ENCODE peak calls at places on chromosomes 3 and 15, in nine cellular contexts. One of them, this sample, is unnamed.
A peak's percentile ranks its signal among the peaks of the same experiment; 100 is the strongest.

GRCh38 chr3:117547956-117548550 is 838.5 kb downstream of the TUSC7 start:
- DNase-seq in AG08395: peak; percentile 72
- DNase-seq in DMS153: no peak
- DNase-seq in NCI-H1694 treated with DMSO at 0.1 percent for 48 hours: no peak
- DNase-seq in effector memory CD8-positive, alpha-beta T cell: no peak
- DNase-seq in ascending aorta: no peak
- DNase-seq in heart right ventricle: no peak
- DNase-seq in RWPE1: peak; percentile 67
- DNase-seq in GOT3: no peak
- DNase-seq in this sample: no peak

GRCh38 chr3:48398701-48399386 is 26.8 kb downstream of the FBXW12 start:
- DNase-seq in AG08395: no peak
- DNase-seq in DMS153: no peak
- DNase-seq in NCI-H1694 treated with DMSO at 0.1 percent for 48 hours: no peak
- DNase-seq in effector memory CD8-positive, alpha-beta T cell: no peak
- DNase-seq in ascending aorta: no peak
- DNase-seq in heart right ventricle: no peak
- DNase-seq in RWPE1: no peak
- DNase-seq in GOT3: no peak
- DNase-seq in this sample: no peak

GRCh38 chr15:59339252-59339672 is 33.4 kb downstream of the MYO1E start:
- DNase-seq in AG08395: peak; percentile 31
- DNase-seq in DMS153: no peak
- DNase-seq in NCI-H1694 treated with DMSO at 0.1 percent for 48 hours: no peak
- DNase-seq in effector memory CD8-positive, alpha-beta T cell: no peak
- DNase-seq in ascending aorta: no peak
- DNase-seq in heart right ventricle: no peak
- DNase-seq in RWPE1: peak; percentile 96
- DNase-seq in GOT3: no peak
- DNase-seq in this sample: no peak

GRCh38 chr3:15097889-15098288 is 1.1 kb downstream of the RBSN start:
- DNase-seq in AG08395: no peak
- DNase-seq in DMS153: no peak
- DNase-seq in NCI-H1694 treated with DMSO at 0.1 percent for 48 hours: no peak
- DNase-seq in effector memory CD8-positive, alpha-beta T cell: peak; percentile 38
- DNase-seq in ascending aorta: no peak
- DNase-seq in heart right ventricle: no peak
- DNase-seq in RWPE1: no peak
- DNase-seq in GOT3: no peak
- DNase-seq in this sample: no peak

GRCh38 chr15:101108458-101108775 is 143.4 kb downstream of the CHSY1 start:
- DNase-seq in AG08395: no peak
- DNase-seq in DMS153: no peak
- DNase-seq in NCI-H1694 treated with DMSO at 0.1 percent for 48 hours: no peak
- DNase-seq in effector memory CD8-positive, alpha-beta T cell: no peak
- DNase-seq in ascending aorta: no peak
- DNase-seq in heart right ventricle: no peak
- DNase-seq in RWPE1: no peak
- DNase-seq in GOT3: no peak
- DNase-seq in this sample: no peak

GRCh38 chr3:38397320-38397719 is 50.7 kb downstream of the XYLB start:
- DNase-seq in AG08395: peak; percentile 46
- DNase-seq in DMS153: no peak
- DNase-seq in NCI-H1694 treated with DMSO at 0.1 percent for 48 hours: no peak
- DNase-seq in effector memory CD8-positive, alpha-beta T cell: no peak
- DNase-seq in ascending aorta: no peak
- DNase-seq in heart right ventricle: peak; percentile 21
- DNase-seq in RWPE1: peak; percentile 21
- DNase-seq in GOT3: no peak
- DNase-seq in this sample: peak; percentile 18

GRCh38 chr3:45043715-45044299 is 17.7 kb downstream of the CLEC3B start:
- DNase-seq in AG08395: peak; percentile 86
- DNase-seq in DMS153: no peak
- DNase-seq in NCI-H1694 treated with DMSO at 0.1 percent for 48 hours: no peak
- DNase-seq in effector memory CD8-positive, alpha-beta T cell: no peak
- DNase-seq in ascending aorta: no peak
- DNase-seq in heart right ventricle: no peak
- DNase-seq in RWPE1: peak; percentile 59
- DNase-seq in GOT3: no peak
- DNase-seq in this sample: peak; percentile 63

GRCh38 chr15:78050851-78051250 is 26.7 kb downstream of the TBC1D2B start:
- DNase-seq in AG08395: no peak
- DNase-seq in DMS153: no peak
- DNase-seq in NCI-H1694 treated with DMSO at 0.1 percent for 48 hours: no peak
- DNase-seq in effector memory CD8-positive, alpha-beta T cell: no peak
- DNase-seq in ascending aorta: no peak
- DNase-seq in heart right ventricle: no peak
- DNase-seq in RWPE1: no peak
- DNase-seq in GOT3: no peak
- DNase-seq in this sample: no peak

GRCh38 chr3:15929944-15930571 is 132.3 kb upstream of the ANKRD28 start:
- DNase-seq in AG08395: no peak
- DNase-seq in DMS153: no peak
- DNase-seq in NCI-H1694 treated with DMSO at 0.1 percent for 48 hours: no peak
- DNase-seq in effector memory CD8-positive, alpha-beta T cell: no peak
- DNase-seq in ascending aorta: no peak
- DNase-seq in heart right ventricle: no peak
- DNase-seq in RWPE1: no peak
- DNase-seq in GOT3: no peak
- DNase-seq in this sample: no peak

GRCh38 chr3:14147617-14148016 is 22.8 kb downstream of the TMEM43 start:
- DNase-seq in AG08395: no peak
- DNase-seq in DMS153: no peak
- DNase-seq in NCI-H1694 treated with DMSO at 0.1 percent for 48 hours: no peak
- DNase-seq in effector memory CD8-positive, alpha-beta T cell: no peak
- DNase-seq in ascending aorta: peak; percentile 55
- DNase-seq in heart right ventricle: no peak
- DNase-seq in RWPE1: no peak
- DNase-seq in GOT3: no peak
- DNase-seq in this sample: no peak

GRCh38 chr3:196159952-196160804 is 51.0 kb downstream of the ZDHHC19 start:
- DNase-seq in AG08395: peak; percentile 73
- DNase-seq in DMS153: peak; percentile 28
- DNase-seq in NCI-H1694 treated with DMSO at 0.1 percent for 48 hours: no peak
- DNase-seq in effector memory CD8-positive, alpha-beta T cell: no peak
- DNase-seq in ascending aorta: no peak
- DNase-seq in heart right ventricle: no peak
- DNase-seq in RWPE1: peak; percentile 43
- DNase-seq in GOT3: peak; percentile 23
- DNase-seq in this sample: no peak

GRCh38 chr3:69250014-69250413 is 127.6 kb upstream of the LMOD3 start:
- DNase-seq in AG08395: peak; percentile 26
- DNase-seq in DMS153: peak; percentile 29
- DNase-seq in NCI-H1694 treated with DMSO at 0.1 percent for 48 hours: no peak
- DNase-seq in effector memory CD8-positive, alpha-beta T cell: peak; percentile 59
- DNase-seq in ascending aorta: no peak
- DNase-seq in heart right ventricle: peak; percentile 32
- DNase-seq in RWPE1: no peak
- DNase-seq in GOT3: no peak
- DNase-seq in this sample: peak; percentile 15

GRCh38 chr3:47854267-47854666 is 51.3 kb downstream of the DHX30 start:
- DNase-seq in AG08395: no peak
- DNase-seq in DMS153: no peak
- DNase-seq in NCI-H1694 treated with DMSO at 0.1 percent for 48 hours: no peak
- DNase-seq in effector memory CD8-positive, alpha-beta T cell: no peak
- DNase-seq in ascending aorta: no peak
- DNase-seq in heart right ventricle: no peak
- DNase-seq in RWPE1: no peak
- DNase-seq in GOT3: no peak
- DNase-seq in this sample: no peak

GRCh38 chr3:194148383-194148782 is 12.4 kb downstream of the HES1 start:
- DNase-seq in AG08395: no peak
- DNase-seq in DMS153: no peak
- DNase-seq in NCI-H1694 treated with DMSO at 0.1 percent for 48 hours: no peak
- DNase-seq in effector memory CD8-positive, alpha-beta T cell: no peak
- DNase-seq in ascending aorta: no peak
- DNase-seq in heart right ventricle: no peak
- DNase-seq in RWPE1: no peak
- DNase-seq in GOT3: no peak
- DNase-seq in this sample: no peak

GRCh38 chr3:64859625-64860590 is 172.1 kb upstream of the ADAMTS9 start:
- DNase-seq in AG08395: peak; percentile 35
- DNase-seq in DMS153: no peak
- DNase-seq in NCI-H1694 treated with DMSO at 0.1 percent for 48 hours: no peak
- DNase-seq in effector memory CD8-positive, alpha-beta T cell: no peak
- DNase-seq in ascending aorta: no peak
- DNase-seq in heart right ventricle: no peak
- DNase-seq in RWPE1: no peak
- DNase-seq in GOT3: no peak
- DNase-seq in this sample: peak; percentile 18

GRCh38 chr3:51706788-51707731 is at the start of gene GRM2:
- DNase-seq in AG08395: peak; percentile 92
- DNase-seq in DMS153: peak; percentile 31
- DNase-seq in NCI-H1694 treated with DMSO at 0.1 percent for 48 hours: no peak
- DNase-seq in effector memory CD8-positive, alpha-beta T cell: no peak
- DNase-seq in ascending aorta: peak; percentile 69
- DNase-seq in heart right ventricle: peak; percentile 85
- DNase-seq in RWPE1: peak; percentile 87
- DNase-seq in GOT3: no peak
- DNase-seq in this sample: peak; percentile 50

GRCh38 chr15:61861962-61862361 is 198.3 kb downstream of the VPS13C start:
- DNase-seq in AG08395: no peak
- DNase-seq in DMS153: no peak
- DNase-seq in NCI-H1694 treated with DMSO at 0.1 percent for 48 hours: no peak
- DNase-seq in effector memory CD8-positive, alpha-beta T cell: no peak
- DNase-seq in ascending aorta: no peak
- DNase-seq in heart right ventricle: no peak
- DNase-seq in RWPE1: no peak
- DNase-seq in GOT3: no peak
- DNase-seq in this sample: no peak

GRCh38 chr15:55681631-55682030 is 61.3 kb downstream of the PRTG start:
- DNase-seq in AG08395: no peak
- DNase-seq in DMS153: no peak
- DNase-seq in NCI-H1694 treated with DMSO at 0.1 percent for 48 hours: no peak
- DNase-seq in effector memory CD8-positive, alpha-beta T cell: no peak
- DNase-seq in ascending aorta: no peak
- DNase-seq in heart right ventricle: no peak
- DNase-seq in RWPE1: no peak
- DNase-seq in GOT3: no peak
- DNase-seq in this sample: no peak

GRCh38 chr3:169869484-169870304 is at the start of gene LRRC31:
- DNase-seq in AG08395: no peak
- DNase-seq in DMS153: peak; percentile 17
- DNase-seq in NCI-H1694 treated with DMSO at 0.1 percent for 48 hours: no peak
- DNase-seq in effector memory CD8-positive, alpha-beta T cell: no peak
- DNase-seq in ascending aorta: no peak
- DNase-seq in heart right ventricle: no peak
- DNase-seq in RWPE1: no peak
- DNase-seq in GOT3: no peak
- DNase-seq in this sample: no peak

GRCh38 chr3:196270499-196270898 is 17.0 kb downstream of the PCYT1A start:
- DNase-seq in AG08395: no peak
- DNase-seq in DMS153: no peak
- DNase-seq in NCI-H1694 treated with DMSO at 0.1 percent for 48 hours: no peak
- DNase-seq in effector memory CD8-positive, alpha-beta T cell: no peak
- DNase-seq in ascending aorta: no peak
- DNase-seq in heart right ventricle: no peak
- DNase-seq in RWPE1: no peak
- DNase-seq in GOT3: no peak
- DNase-seq in this sample: no peak

GRCh38 chr15:38593523-38593922 is 28.9 kb upstream of the RASGRP1 start:
- DNase-seq in AG08395: no peak
- DNase-seq in DMS153: no peak
- DNase-seq in NCI-H1694 treated with DMSO at 0.1 percent for 48 hours: no peak
- DNase-seq in effector memory CD8-positive, alpha-beta T cell: no peak
- DNase-seq in ascending aorta: no peak
- DNase-seq in heart right ventricle: no peak
- DNase-seq in RWPE1: peak; percentile 28
- DNase-seq in GOT3: no peak
- DNase-seq in this sample: no peak

GRCh38 chr3:36058404-36059035 is 321.8 kb upstream of the STAC start:
- DNase-seq in AG08395: no peak
- DNase-seq in DMS153: peak; percentile 70
- DNase-seq in NCI-H1694 treated with DMSO at 0.1 percent for 48 hours: no peak
- DNase-seq in effector memory CD8-positive, alpha-beta T cell: no peak
- DNase-seq in ascending aorta: no peak
- DNase-seq in heart right ventricle: no peak
- DNase-seq in RWPE1: no peak
- DNase-seq in GOT3: no peak
- DNase-seq in this sample: no peak

GRCh38 chr15:68484220-68484619 is 52.3 kb upstream of the ITGA11 start:
- DNase-seq in AG08395: no peak
- DNase-seq in DMS153: no peak
- DNase-seq in NCI-H1694 treated with DMSO at 0.1 percent for 48 hours: no peak
- DNase-seq in effector memory CD8-positive, alpha-beta T cell: no peak
- DNase-seq in ascending aorta: no peak
- DNase-seq in heart right ventricle: no peak
- DNase-seq in RWPE1: no peak
- DNase-seq in GOT3: no peak
- DNase-seq in this sample: no peak

GRCh38 chr15:33547876-33548275 is 237.1 kb downstream of the RYR3 start:
- DNase-seq in AG08395: peak; percentile 22
- DNase-seq in DMS153: no peak
- DNase-seq in NCI-H1694 treated with DMSO at 0.1 percent for 48 hours: no peak
- DNase-seq in effector memory CD8-positive, alpha-beta T cell: no peak
- DNase-seq in ascending aorta: peak; percentile 66
- DNase-seq in heart right ventricle: peak; percentile 13
- DNase-seq in RWPE1: peak; percentile 50
- DNase-seq in GOT3: no peak
- DNase-seq in this sample: peak; percentile 12

This sample was measured in smooth muscle cell of the brain vasculature.